ENCODE peak calls at places on chromosomes 11 and 22, in five cellular contexts. X is AG04450, M is bronchial epithelial cell, G is dorsolateral prefrontal cortex, Y is heart left ventricle. W is an unnamed sample.

GRCh38 chr11:102430158-102430836 is 22.3 kb downstream of the TMEM123 start:
- DNase-seq in X (no peak), M (no peak), G (no peak), Y (no peak), W (no peak)

GRCh38 chr22:21646608-21647590 is 4.8 kb downstream of the SDF2L1 start:
- DNase-seq in X (peak), M (peak), G (peak), Y (peak), W (peak)

GRCh38 chr11:31813242-31813960 is 2.3 kb upstream of the PAX6 start:
- DNase-seq in X (no peak), M (no peak), G (no peak), Y (no peak), W (no peak)

GRCh38 chr22:26168934-26169311 is 339 bp upstream of the SEZ6L start:
- DNase-seq in X (no peak), M (no peak), G (no peak), Y (no peak), W (no peak)

GRCh38 chr11:113255741-113256140 is 58.6 kb upstream of the TTC12 start:
- DNase-seq in X (no peak), M (no peak), G (no peak), Y (no peak), W (no peak)

GRCh38 chr11:92528051-92528450 is 303.4 kb downstream of the FAT3 start:
- DNase-seq in X (no peak), M (no peak), G (no peak), Y (no peak), W (peak)

GRCh38 chr11:17504330-17505107 is 27.9 kb upstream of the ABCC8 start:
- DNase-seq in X (peak), M (peak), G (peak), Y (peak), W (peak)

GRCh38 chr11:2265396-2265795 is 5.0 kb downstream of the ASCL2 start:
- DNase-seq in X (no peak), M (no peak), G (no peak), Y (no peak), W (no peak)

GRCh38 chr11:7442588-7443215 is 42.6 kb upstream of the OLFML1 start:
- DNase-seq in X (peak), M (peak), G (peak), Y (peak), W (peak)

GRCh38 chr11:945986-946385 is 20.3 kb downstream of the AP2A2 start:
- DNase-seq in X (no peak), M (no peak), G (no peak), Y (peak), W (peak)

GRCh38 chr11:78469905-78470304 is 52.3 kb upstream of the GAB2 start:
- DNase-seq in X (no peak), M (no peak), G (no peak), Y (no peak), W (no peak)

GRCh38 chr11:78417175-78417887 is at the start of gene GAB2:
- DNase-seq in X (no peak), M (no peak), G (no peak), Y (peak), W (no peak)

GRCh38 chr11:131658952-131659351 is 288.5 kb downstream of the NTM start:
- DNase-seq in X (no peak), M (no peak), G (no peak), Y (no peak), W (no peak)

GRCh38 chr11:66868726-66869291 is 11.9 kb downstream of the LRFN4 start:
- DNase-seq in X (no peak), M (peak), G (no peak), Y (no peak), W (no peak)

GRCh38 chr11:74366576-74366975 is 31.7 kb downstream of the PGM2L1 start:
- DNase-seq in X (no peak), M (no peak), G (no peak), Y (no peak), W (peak)

DNA sequence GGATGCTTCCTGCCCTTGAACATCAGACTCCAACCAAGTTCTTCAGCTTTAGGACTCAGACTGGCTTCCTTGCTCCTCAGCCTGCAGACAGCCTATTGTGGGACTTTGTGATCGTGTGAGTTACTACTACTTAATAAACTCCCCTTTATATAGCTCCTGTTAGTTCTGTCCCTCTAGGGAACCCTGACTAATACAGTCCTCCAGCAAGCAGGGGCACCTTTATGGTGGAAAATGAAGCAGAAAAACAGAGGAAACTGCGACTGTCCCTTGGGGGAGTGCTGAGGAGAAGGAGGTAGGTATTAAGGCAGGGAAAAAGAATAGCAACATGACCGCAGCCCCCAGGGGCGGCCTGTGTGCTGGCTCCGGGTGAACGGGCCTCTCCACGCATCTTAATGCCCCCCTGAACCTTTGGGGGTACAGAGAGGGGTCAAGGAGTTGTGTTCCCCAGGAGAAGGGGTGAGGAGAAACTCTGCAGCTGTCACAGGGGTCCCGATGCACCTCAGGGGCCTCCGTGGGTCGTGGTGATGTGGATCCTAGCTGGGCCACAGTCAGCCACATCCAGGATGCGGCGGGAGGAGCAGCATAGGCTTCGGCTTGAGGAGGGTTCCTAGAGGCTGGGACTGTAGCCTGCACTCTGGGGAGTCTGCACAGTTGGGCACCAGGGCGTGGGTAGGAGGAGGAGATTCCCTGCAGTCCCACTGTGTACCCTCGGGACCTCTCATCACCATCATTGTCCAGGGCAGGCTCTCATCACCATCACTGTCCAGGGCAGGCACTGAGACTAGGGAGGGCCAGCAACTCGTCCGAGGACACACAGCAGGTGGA is 34.3 kb downstream of the SHISAL1 start:
- DNase-seq in X (no peak), M (no peak), G (no peak), Y (no peak), W (no peak)
- H3K4me3 ChIP-seq in X (no peak), M (no peak), G (no peak), Y (no peak), W (no peak)

GRCh38 chr11:119100246-119100959 is 1.2 kb downstream of the DPAGT1 start:
- DNase-seq in X (no peak), M (peak), G (no peak), Y (no peak), W (peak)
- TF ChIP-seq CTCF in X (peak), M (peak), G (no peak), Y (no peak), W (peak)

GRCh38 chr11:93784152-93784934 is at the start of gene MED17:
- DNase-seq in X (peak), M (peak), G (peak), Y (peak), W (peak)

GRCh38 chr11:93783767-93784151 is 323 bp upstream of the MED17 start:
- DNase-seq in X (peak), M (peak), G (no peak), Y (peak), W (no peak)

GRCh38 chr11:93784935-93785360 is 866 bp downstream of the MED17 start:
- DNase-seq in X (no peak), M (no peak), G (no peak), Y (no peak), W (no peak)

GRCh38 chr11:93783362-93783761 is 720 bp upstream of the MED17 start:
- DNase-seq in X (no peak), M (no peak), G (no peak), Y (no peak), W (no peak)
- H3K4me3 ChIP-seq in X (peak), M (peak), G (peak), Y (peak), W (peak)

DNA sequence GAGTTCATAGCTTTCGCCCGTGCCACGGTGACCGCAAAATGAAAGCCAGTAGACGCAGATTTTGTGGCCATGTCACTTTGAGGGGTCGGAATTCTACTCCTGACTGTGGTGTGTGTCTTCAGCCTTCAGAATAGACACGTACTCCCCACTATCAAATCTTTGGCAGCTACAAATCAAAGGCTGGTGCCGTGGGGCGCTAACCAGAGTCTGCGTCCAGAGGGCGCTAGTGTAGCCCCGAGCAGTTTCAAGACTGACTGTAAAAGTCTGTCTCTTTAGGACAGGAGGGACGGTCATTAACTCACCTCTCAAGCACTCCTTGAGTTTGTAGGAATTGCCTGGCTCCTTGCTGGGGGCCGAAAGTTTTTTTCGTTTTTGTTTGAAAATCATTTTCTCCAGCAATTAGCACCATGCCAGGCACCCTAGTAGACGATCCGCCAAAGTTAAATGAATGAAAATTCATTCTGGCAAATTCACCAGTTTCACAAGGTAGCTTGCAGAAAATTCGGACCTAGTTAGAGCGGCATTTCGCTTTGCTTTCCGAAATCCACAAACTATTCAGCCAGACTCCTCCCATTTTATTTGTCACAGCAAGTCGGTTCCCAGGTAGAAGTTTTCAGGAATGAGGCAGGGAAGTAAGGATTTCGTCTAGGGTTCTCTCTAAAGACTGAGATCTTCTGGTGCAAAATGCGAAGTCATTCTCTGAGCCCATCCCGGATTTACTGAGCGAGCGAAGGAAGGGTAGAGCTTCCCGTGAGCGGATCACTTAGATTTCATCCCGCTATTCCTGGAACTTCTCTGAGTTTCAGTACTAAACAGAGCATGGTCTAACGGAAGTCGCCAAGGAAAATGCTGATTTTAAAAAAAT is 2.8 kb upstream of the CALCA start:
- DNase-seq in X (no peak), M (peak), G (no peak), Y (peak), W (peak)
- TF ChIP-seq CTCF in X (peak), M (peak), G (peak), Y (peak), W (peak)

DNA sequence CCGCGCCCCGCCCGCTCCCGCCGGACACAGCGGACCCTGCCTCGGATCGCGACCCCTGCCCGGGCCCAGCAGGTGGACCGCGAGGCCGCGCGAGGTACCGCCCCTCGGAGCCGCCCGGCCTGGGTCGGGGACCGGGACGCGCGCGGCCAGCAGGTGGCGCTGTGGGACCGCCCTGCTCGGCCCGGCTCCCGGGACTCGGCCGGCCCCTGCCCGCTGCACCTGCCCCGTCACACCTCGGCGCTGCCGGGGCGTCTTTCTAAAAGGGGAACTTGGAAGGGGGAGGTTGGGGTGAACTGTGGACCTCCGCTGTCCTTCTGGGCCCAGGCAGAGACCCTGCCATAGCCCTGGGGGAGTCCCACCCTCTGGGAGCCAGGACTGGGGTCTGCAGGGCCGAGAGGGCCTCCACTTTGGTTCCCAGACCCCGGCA is 11.1 kb downstream of the CRELD2 start:
- DNase-seq in X (no peak), M (no peak), G (no peak), Y (peak), W (peak)
- H3K4me3 ChIP-seq in X (peak), M (no peak), G (no peak), Y (no peak), W (no peak)

GRCh38 chr22:39349506-39349966 is 255 bp upstream of the SYNGR1 start:
- DNase-seq in X (no peak), M (no peak), G (no peak), Y (no peak), W (no peak)
- TF ChIP-seq CTCF in X (no peak), M (no peak), G (no peak), Y (no peak), W (no peak)

GRCh38 chr11:124678416-124678815 is 4.7 kb downstream of the SPA17 start:
- DNase-seq in X (no peak), M (no peak), G (no peak), Y (no peak), W (no peak)
- H3K4me3 ChIP-seq in X (no peak), M (no peak), G (no peak), Y (no peak), W (no peak)